ENCODE peak calls at places on chromosomes 13 and 19, in seven cellular contexts. G, W, R, X, N, A and B are unnamed samples.

GRCh38 chr13:113589251-113589960 is 4.9 kb downstream of the TFDP1 start:
- DNase-seq in G (peak), W (no peak), R (no peak), X (no peak), N (no peak), A (no peak), B (no peak)

GRCh38 chr13:108494991-108495661 is 134.3 kb upstream of the MYO16 start:
- DNase-seq in G (peak), W (no peak), R (no peak), X (no peak), N (peak), A (no peak), B (peak)

GRCh38 chr19:45250216-45250831 is 747 bp upstream of the MARK4 start:
- DNase-seq in G (no peak), W (no peak), R (no peak), X (no peak), N (peak), A (no peak), B (no peak)

GRCh38 chr19:33231511-33231910 is 5.9 kb upstream of the SLC7A10 start:
- DNase-seq in G (no peak), W (no peak), R (no peak), X (no peak), N (no peak), A (no peak), B (no peak)

GRCh38 chr13:99736541-99736940 is 235.0 kb downstream of the ZIC5 start:
- DNase-seq in G (peak), W (no peak), R (no peak), X (no peak), N (no peak), A (no peak), B (no peak)

GRCh38 chr13:78254113-78254512 is 335.5 kb upstream of the EDNRB start:
- DNase-seq in G (no peak), W (no peak), R (no peak), X (no peak), N (no peak), A (no peak), B (no peak)

GRCh38 chr13:111505175-111505777 is 184.8 kb downstream of the TEX29 start:
- DNase-seq in G (peak), W (peak), R (peak), X (no peak), N (peak), A (peak), B (peak)

GRCh38 chr13:45310341-45311138 is 30.4 kb downstream of the TPT1 start:
- DNase-seq in G (no peak), W (no peak), R (no peak), X (no peak), N (no peak), A (no peak), B (no peak)

GRCh38 chr13:28558126-28558525 is 63.2 kb upstream of the FLT1 start:
- DNase-seq in G (no peak), W (no peak), R (no peak), X (no peak), N (no peak), A (no peak), B (no peak)

GRCh38 chr13:114068723-114069322 is 63.6 kb downstream of the RASA3 start:
- DNase-seq in G (no peak), W (no peak), R (no peak), X (no peak), N (no peak), A (no peak), B (peak)

GRCh38 chr19:6239871-6240676 is 39.7 kb downstream of the MLLT1 start:
- DNase-seq in G (no peak), W (no peak), R (no peak), X (no peak), N (peak), A (no peak), B (no peak)

GRCh38 chr19:6238256-6238642 is 41.5 kb downstream of the MLLT1 start:
- DNase-seq in G (no peak), W (no peak), R (peak), X (no peak), N (peak), A (no peak), B (no peak)

GRCh38 chr19:6239401-6239844 is 40.4 kb downstream of the MLLT1 start:
- DNase-seq in G (no peak), W (no peak), R (no peak), X (no peak), N (peak), A (no peak), B (no peak)

GRCh38 chr19:6236310-6237291 is 43.2 kb downstream of the MLLT1 start:
- DNase-seq in G (no peak), W (no peak), R (no peak), X (no peak), N (peak), A (no peak), B (peak)

DNA sequence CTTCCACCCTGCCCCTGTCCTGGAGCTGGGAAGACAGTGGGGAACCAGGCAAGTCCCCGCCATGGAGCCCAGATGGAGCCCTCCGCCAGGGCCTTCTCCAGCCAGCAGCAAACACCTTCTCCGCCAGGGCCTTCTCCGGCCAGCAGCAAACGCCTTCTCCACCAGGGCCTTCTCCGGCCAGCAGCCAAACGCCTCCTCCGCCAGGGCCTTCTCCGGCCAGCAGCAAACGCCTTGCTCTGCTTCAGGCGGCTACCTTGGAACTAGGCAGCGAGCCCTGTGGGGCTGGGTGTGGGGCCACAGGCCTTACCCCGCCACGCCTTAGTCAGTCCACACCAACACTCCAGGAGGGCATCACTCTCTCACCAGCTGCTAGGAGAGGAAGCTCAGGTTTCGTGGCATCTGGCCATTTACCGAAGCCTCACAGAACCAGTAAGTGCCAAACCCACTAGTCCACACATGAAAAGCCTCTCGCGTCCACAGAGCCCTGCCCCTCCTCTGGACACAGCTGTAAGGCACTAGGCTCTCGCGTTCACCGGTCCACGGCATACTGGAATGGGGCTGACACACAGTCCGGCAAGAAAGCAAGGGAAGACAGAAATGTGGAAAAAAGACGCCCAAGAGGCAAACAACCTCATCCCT is 41.0 kb downstream of the MLLT1 start:
- DNase-seq in G (no peak), W (no peak), R (no peak), X (no peak), N (no peak), A (no peak), B (no peak)
- TF ChIP-seq JUND in G (no peak), W (no peak), R (no peak), X (no peak), N (no peak), A (no peak), B (no peak)

GRCh38 chr13:95083758-95084157 is 217.5 kb downstream of the ABCC4 start:
- DNase-seq in G (no peak), W (no peak), R (no peak), X (no peak), N (no peak), A (no peak), B (no peak)
- TF ChIP-seq JUND in G (no peak), W (no peak), R (no peak), X (no peak), N (peak), A (no peak), B (no peak)

DNA sequence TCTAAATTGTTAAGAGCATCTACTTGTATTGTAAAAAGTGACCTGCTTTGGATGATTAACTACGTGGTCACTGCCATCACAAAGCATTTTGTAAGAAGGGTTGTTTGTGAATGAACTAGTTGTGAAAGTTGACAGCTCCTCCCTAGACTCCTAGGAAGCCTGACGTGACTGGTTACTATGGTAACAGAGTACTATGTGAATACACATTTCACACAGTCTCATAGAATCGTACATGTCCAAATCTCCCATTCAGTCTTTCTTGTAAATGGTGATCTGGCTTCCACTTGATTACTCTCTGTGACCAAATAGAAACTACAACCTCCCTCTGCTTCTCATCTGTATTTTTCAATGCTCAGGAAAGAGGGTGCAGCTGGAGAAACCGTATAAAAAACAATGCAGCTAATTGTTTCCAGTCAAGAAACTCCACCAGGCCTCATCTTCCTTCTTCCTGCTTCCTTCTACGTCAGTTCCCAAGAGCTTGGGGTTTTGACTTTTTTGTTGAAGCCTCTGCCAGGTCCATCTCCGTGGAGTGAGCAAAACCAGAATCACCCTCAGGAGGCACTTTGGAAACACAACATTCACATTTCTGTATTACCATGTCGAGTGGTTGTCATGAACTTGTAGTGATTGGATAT is 83.4 kb downstream of the GPC6 start:
- DNase-seq in G (no peak), W (peak), R (no peak), X (no peak), N (no peak), A (no peak), B (no peak)
- TF ChIP-seq JUND in G (no peak), W (no peak), R (no peak), X (no peak), N (no peak), A (no peak), B (no peak)

DNA sequence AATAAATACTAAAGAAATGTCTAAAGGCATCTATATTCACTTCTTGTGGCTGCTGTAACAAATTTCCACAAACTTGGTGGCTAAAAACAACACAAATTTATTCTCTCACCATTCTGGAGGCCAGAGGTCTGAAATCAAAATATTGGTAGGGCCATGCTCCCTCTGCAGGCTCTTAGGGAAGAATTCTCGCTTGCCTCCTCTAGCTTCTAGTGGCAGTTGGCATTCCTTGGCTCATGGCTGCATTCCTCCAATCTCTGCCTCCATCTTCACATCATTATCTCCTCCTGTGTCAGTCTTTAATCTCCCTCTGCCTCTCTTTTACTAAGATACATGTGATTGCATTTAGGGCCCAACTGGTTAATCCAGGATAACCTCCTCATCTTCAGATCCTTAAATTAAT is 54.1 kb upstream of the RFXAP start:
- DNase-seq in G (no peak), W (no peak), R (no peak), X (no peak), N (no peak), A (no peak), B (peak)
- TF ChIP-seq JUND in G (no peak), W (no peak), R (no peak), X (no peak), N (no peak), A (no peak), B (no peak)

DNA sequence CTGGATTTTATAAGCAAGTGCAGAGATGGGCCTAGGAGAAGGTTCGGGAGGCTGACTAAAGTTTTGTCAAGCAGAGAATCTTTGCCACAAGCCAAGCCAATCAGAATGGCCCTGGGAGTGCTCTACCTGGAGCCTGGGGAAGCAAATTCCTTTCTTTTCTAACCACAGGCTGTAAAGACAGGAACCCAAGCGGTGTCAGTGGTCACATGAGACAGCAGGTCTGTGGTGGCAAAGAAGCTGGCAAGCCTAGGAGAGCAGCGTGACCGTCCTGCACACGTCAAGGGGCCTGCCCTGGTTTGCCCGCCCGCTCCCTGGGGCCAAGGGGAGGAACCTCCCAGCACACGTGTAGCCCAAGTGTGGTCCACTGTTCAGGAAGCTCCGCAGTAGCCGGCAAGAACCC is 90.8 kb downstream of the IPO5 start:
- DNase-seq in G (no peak), W (no peak), R (no peak), X (no peak), N (no peak), A (no peak), B (no peak)
- TF ChIP-seq JUND in G (no peak), W (no peak), R (no peak), X (no peak), N (no peak), A (no peak), B (no peak)